ENCODE peak calls at places on chromosomes 7 and 10, in four cellular contexts. One of them, this sample, is unnamed.

GRCh38 chr10:63603709-63604445 is 82.7 kb downstream of the REEP3 start:
- DNase-seq in NCI-H1436: no peak
- DNase-seq in SJSA1: no peak
- DNase-seq in astrocyte of the spinal cord: peak; percentile 72
- DNase-seq in this sample: no peak

GRCh38 chr10:14225374-14225773 is 105.3 kb downstream of the FRMD4A start:
- DNase-seq in NCI-H1436: no peak
- DNase-seq in SJSA1: no peak
- DNase-seq in astrocyte of the spinal cord: no peak
- DNase-seq in this sample: no peak

GRCh38 chr10:86316274-86316835 is 50.2 kb downstream of the GRID1 start:
- DNase-seq in NCI-H1436: no peak
- DNase-seq in SJSA1: no peak
- DNase-seq in astrocyte of the spinal cord: no peak
- DNase-seq in this sample: no peak

GRCh38 chr7:69624431-69624830 is 26.2 kb downstream of the AUTS2 start:
- DNase-seq in NCI-H1436: no peak
- DNase-seq in SJSA1: no peak
- DNase-seq in astrocyte of the spinal cord: no peak
- DNase-seq in this sample: no peak

GRCh38 chr10:43395571-43396060 is 13.4 kb downstream of the HNRNPF start:
- DNase-seq in NCI-H1436: no peak
- DNase-seq in SJSA1: no peak
- DNase-seq in astrocyte of the spinal cord: peak; percentile 31
- DNase-seq in this sample: no peak

GRCh38 chr7:106480161-106480579 is 180.8 kb downstream of the CCDC71L start:
- DNase-seq in NCI-H1436: no peak
- DNase-seq in SJSA1: no peak
- DNase-seq in astrocyte of the spinal cord: no peak
- DNase-seq in this sample: no peak

GRCh38 chr7:140674356-140674800 is 1.6 kb downstream of the ADCK2 start:
- DNase-seq in NCI-H1436: no peak
- DNase-seq in SJSA1: no peak
- DNase-seq in astrocyte of the spinal cord: no peak
- DNase-seq in this sample: no peak

GRCh38 chr10:105647354-105647753 is 1006.3 kb downstream of the SORCS3 start:
- DNase-seq in NCI-H1436: no peak
- DNase-seq in SJSA1: no peak
- DNase-seq in astrocyte of the spinal cord: no peak
- DNase-seq in this sample: no peak

GRCh38 chr10:97551271-97551670 is 21.3 kb upstream of the ANKRD2 start:
- DNase-seq in NCI-H1436: no peak
- DNase-seq in SJSA1: no peak
- DNase-seq in astrocyte of the spinal cord: no peak
- DNase-seq in this sample: no peak

GRCh38 chr7:116426428-116427156 is 72.9 kb upstream of the CAV2 start:
- DNase-seq in NCI-H1436: no peak
- DNase-seq in SJSA1: peak; percentile 62
- DNase-seq in astrocyte of the spinal cord: peak; percentile 89
- DNase-seq in this sample: peak; percentile 84

GRCh38 chr10:21174670-21175495 is 277.8 kb upstream of the NEBL start:
- DNase-seq in NCI-H1436: no peak
- DNase-seq in SJSA1: no peak
- DNase-seq in astrocyte of the spinal cord: no peak
- DNase-seq in this sample: no peak

GRCh38 chr7:147885906-147886305 is 704.7 kb upstream of the C7orf33 start:
- DNase-seq in NCI-H1436: no peak
- DNase-seq in SJSA1: no peak
- DNase-seq in astrocyte of the spinal cord: no peak
- DNase-seq in this sample: no peak

GRCh38 chr7:51451751-51452465 is 135.3 kb upstream of the COBL start:
- DNase-seq in NCI-H1436: no peak
- DNase-seq in SJSA1: no peak
- DNase-seq in astrocyte of the spinal cord: no peak
- DNase-seq in this sample: no peak

GRCh38 chr7:36904101-36904500 is 179.8 kb upstream of the AOAH start:
- DNase-seq in NCI-H1436: no peak
- DNase-seq in SJSA1: no peak
- DNase-seq in astrocyte of the spinal cord: no peak
- DNase-seq in this sample: no peak